ENCODE peak calls at places on chromosomes 11 and 22, in nine cellular contexts. Q, H, G, P, N, M, B, I and O are unnamed samples.

GRCh38 chr11:2796091-2796490 is 89.5 kb downstream of the CDKN1C start:
- DNase-seq in Q (peak; percentile 54), H (no peak), G (no peak), P (no peak), N (peak; percentile 51), M (peak; percentile 0), B (no peak), I (no peak), O (no peak)

GRCh38 chr11:2535673-2536439 is 91.0 kb downstream of the KCNQ1 start:
- DNase-seq in Q (peak; percentile 49), H (no peak), G (no peak), P (no peak), N (no peak), M (no peak), B (no peak), I (no peak), O (no peak)

GRCh38 chr11:63620928-63621539 is 6.8 kb upstream of the PLAAT3 start:
- DNase-seq in Q (peak; percentile 46), H (peak; percentile 27), G (no peak), P (no peak), N (peak; percentile 43), M (peak; percentile 28), B (no peak), I (no peak), O (no peak)

GRCh38 chr22:28711820-28712777 is 29.5 kb downstream of the CHEK2 start:
- DNase-seq in Q (peak; percentile 46), H (peak; percentile 75), G (no peak), P (no peak), N (no peak), M (peak; percentile 6), B (no peak), I (no peak), O (no peak)

GRCh38 chr22:39535831-39536449 is 3.4 kb upstream of the RPS19BP1 start:
- DNase-seq in Q (no peak), H (no peak), G (no peak), P (no peak), N (no peak), M (no peak), B (no peak), I (no peak), O (no peak)

GRCh38 chr22:31088233-31088986 is 7.3 kb downstream of the SMTN start:
- DNase-seq in Q (peak; percentile 50), H (no peak), G (no peak), P (no peak), N (no peak), M (no peak), B (no peak), I (no peak), O (peak; percentile 25)

GRCh38 chr22:26718905-26719304 is 61.5 kb downstream of the MIAT start:
- DNase-seq in Q (no peak), H (no peak), G (no peak), P (no peak), N (no peak), M (no peak), B (no peak), I (no peak), O (no peak)

GRCh38 chr11:37657645-37658044 is 1059.6 kb upstream of the RAG2 start:
- DNase-seq in Q (no peak), H (peak; percentile 1), G (no peak), P (no peak), N (no peak), M (no peak), B (no peak), I (no peak), O (no peak)

GRCh38 chr11:101584129-101584515 is 315 bp upstream of the TRPC6 start:
- DNase-seq in Q (no peak), H (no peak), G (no peak), P (no peak), N (no peak), M (no peak), B (no peak), I (no peak), O (no peak)

GRCh38 chr22:20573830-20574615 is 66.6 kb downstream of the MED15 start:
- DNase-seq in Q (no peak), H (no peak), G (no peak), P (no peak), N (no peak), M (no peak), B (no peak), I (no peak), O (no peak)

GRCh38 chr22:27011131-27011530 is 353.7 kb downstream of the MIAT start:
- DNase-seq in Q (no peak), H (no peak), G (no peak), P (no peak), N (no peak), M (no peak), B (no peak), I (no peak), O (no peak)

GRCh38 chr11:16778876-16779275 is 40.4 kb downstream of the C11orf58 start:
- DNase-seq in Q (peak; percentile 14), H (no peak), G (no peak), P (no peak), N (no peak), M (no peak), B (no peak), I (no peak), O (no peak)

GRCh38 chr22:24697671-24698082 is 76.8 kb downstream of the PIWIL3 start:
- DNase-seq in Q (no peak), H (no peak), G (no peak), P (no peak), N (no peak), M (peak; percentile 55), B (no peak), I (no peak), O (no peak)

GRCh38 chr11:45662665-45663485 is 2.5 kb downstream of the CHST1 start:
- DNase-seq in Q (no peak), H (peak; percentile 53), G (no peak), P (no peak), N (no peak), M (peak; percentile 35), B (no peak), I (peak; percentile 44), O (no peak)

GRCh38 chr11:45663486-45664375 is 1.7 kb downstream of the CHST1 start:
- DNase-seq in Q (no peak), H (no peak), G (no peak), P (no peak), N (no peak), M (no peak), B (no peak), I (no peak), O (no peak)

GRCh38 chr11:45665933-45666647 is 668 bp upstream of the CHST1 start:
- DNase-seq in Q (no peak), H (no peak), G (no peak), P (no peak), N (peak; percentile 79), M (no peak), B (no peak), I (no peak), O (peak; percentile 54)

GRCh38 chr11:45665206-45665932 is at the start of gene CHST1:
- DNase-seq in Q (peak; percentile 72), H (peak; percentile 34), G (no peak), P (no peak), N (no peak), M (peak; percentile 65), B (no peak), I (peak; percentile 45), O (peak; percentile 16)

DNA sequence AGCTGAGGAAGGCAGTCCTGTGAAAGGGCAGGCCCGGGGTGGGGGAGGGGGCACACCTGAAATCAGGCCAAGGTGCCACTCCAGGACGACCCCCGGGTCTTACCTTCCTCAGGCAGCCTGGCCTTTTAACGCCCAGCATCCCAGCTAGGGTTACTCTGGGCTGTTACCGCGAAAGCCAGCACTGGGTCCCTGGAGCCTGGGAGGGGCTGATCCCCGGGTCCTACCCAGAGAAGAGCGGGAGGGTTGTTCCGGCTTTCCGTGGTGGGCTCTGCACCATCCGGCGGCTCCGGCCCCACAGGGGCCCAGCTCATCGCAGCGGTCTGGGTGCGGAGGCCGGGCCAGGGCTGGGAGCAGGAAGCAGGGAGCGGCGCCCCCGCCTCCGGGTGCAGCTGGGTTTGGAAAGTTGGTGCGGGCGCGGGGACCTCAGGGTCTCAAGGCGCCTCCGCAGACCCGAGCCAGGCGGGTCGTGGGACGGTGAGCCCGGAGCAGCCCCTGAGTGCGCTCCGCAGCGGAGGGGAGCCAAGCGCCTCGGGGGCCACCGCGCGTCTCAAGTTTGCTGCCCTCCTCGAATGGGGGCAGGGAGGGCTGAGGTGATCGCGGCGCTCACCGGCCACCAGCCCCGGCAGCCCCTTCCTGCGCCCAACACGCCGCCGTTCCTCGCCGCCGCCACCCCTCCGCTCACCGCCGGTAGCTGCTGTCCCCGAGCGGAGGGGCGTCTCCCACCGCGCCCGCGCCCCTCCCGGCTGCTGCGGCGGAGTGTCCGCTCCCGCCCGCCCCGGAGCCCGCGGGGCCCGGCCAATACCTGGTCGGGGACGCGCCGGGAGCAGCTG is 831 bp downstream of the CHST1 start:
- DNase-seq in Q (no peak), H (no peak), G (no peak), P (no peak), N (no peak), M (no peak), B (no peak), I (peak; percentile 58), O (no peak)
- H3K27me3 ChIP-seq in Q (peaks cover 23% of the 10 kb centered on the region), H (peaks cover 41% of the 10 kb centered on the region), G (peaks cover 12% of the 10 kb centered on the region), P (peaks cover 46% of the 10 kb centered on the region), N (no peaks in the 10 kb centered on the region), M (peaks cover 27% of the 10 kb centered on the region), B (peaks cover 20% of the 10 kb centered on the region), I (peaks cover 48% of the 10 kb centered on the region), O (peaks cover 24% of the 10 kb centered on the region)

GRCh38 chr11:11499300-11499699 is 122.5 kb downstream of the GALNT18 start:
- DNase-seq in Q (no peak), H (no peak), G (no peak), P (no peak), N (no peak), M (no peak), B (no peak), I (no peak), O (no peak)
- H3K4me1 ChIP-seq in Q (peaks cover 3% of the 10 kb centered on the region), H (no peaks in the 10 kb centered on the region), G (no peaks in the 10 kb centered on the region), P (no peaks in the 10 kb centered on the region), N (no peaks in the 10 kb centered on the region), M (peaks cover 26% of the 10 kb centered on the region), B (peaks cover 2% of the 10 kb centered on the region), I (peaks cover 17% of the 10 kb centered on the region), O (no peaks in the 10 kb centered on the region)

DNA sequence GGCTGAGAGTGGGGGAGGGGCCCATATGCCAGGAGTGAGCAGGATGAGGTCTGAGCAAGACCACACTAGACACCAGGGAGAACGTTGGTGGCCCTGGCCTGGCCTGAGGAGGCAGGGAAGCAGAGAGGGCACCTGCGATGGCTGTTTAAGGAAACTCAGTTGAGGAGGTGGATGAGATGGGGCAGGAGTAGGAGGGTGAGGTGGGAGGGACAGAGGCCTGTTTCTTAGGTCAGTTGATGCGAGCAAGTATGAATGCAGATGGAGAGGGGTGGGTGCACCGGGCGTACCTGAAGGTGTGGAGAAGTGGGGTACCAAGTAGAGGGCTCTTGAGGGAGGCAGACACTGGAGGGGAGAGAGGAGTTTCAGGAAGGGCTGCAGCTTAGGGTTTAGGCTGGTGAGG is 10.6 kb upstream of the MPPED1 start:
- DNase-seq in Q (no peak), H (no peak), G (no peak), P (no peak), N (no peak), M (no peak), B (no peak), I (no peak), O (no peak)
- H3K27me3 ChIP-seq in Q (peaks cover 2% of the 10 kb centered on the region), H (no peaks in the 10 kb centered on the region), G (no peaks in the 10 kb centered on the region), P (no peaks in the 10 kb centered on the region), N (no peaks in the 10 kb centered on the region), M (peaks cover 9% of the 10 kb centered on the region), B (no peaks in the 10 kb centered on the region), I (no peaks in the 10 kb centered on the region), O (no peaks in the 10 kb centered on the region)

GRCh38 chr22:36573815-36574350 is 44.9 kb upstream of the EIF3D start:
- DNase-seq in Q (no peak), H (no peak), G (no peak), P (no peak), N (no peak), M (no peak), B (no peak), I (no peak), O (no peak)
- H3K4me1 ChIP-seq in Q (no peaks in the 10 kb centered on the region), H (no peaks in the 10 kb centered on the region), G (peaks cover 5% of the 10 kb centered on the region), P (no peaks in the 10 kb centered on the region), N (no peaks in the 10 kb centered on the region), M (peaks cover 6% of the 10 kb centered on the region), B (no peaks in the 10 kb centered on the region), I (no peaks in the 10 kb centered on the region), O (no peaks in the 10 kb centered on the region)

GRCh38 chr22:22397875-22398524 is 110.5 kb downstream of the ZNF280B start:
- DNase-seq in Q (no peak), H (peak; percentile 24), G (no peak), P (no peak), N (no peak), M (no peak), B (no peak), I (no peak), O (no peak)
- H3K27me3 ChIP-seq in Q (no peaks in the 10 kb centered on the region), H (no peaks in the 10 kb centered on the region), G (no peaks in the 10 kb centered on the region), P (no peaks in the 10 kb centered on the region), N (no peaks in the 10 kb centered on the region), M (no peaks in the 10 kb centered on the region), B (peaks cover 62% of the 10 kb centered on the region), I (peaks cover 100% of the 10 kb centered on the region), O (no peaks in the 10 kb centered on the region)